ENCODE peak calls at places on chromosome 1, in ten cellular contexts. One of them, this sample, is unnamed. For H3K9me3, the result is how much of the 10 kb centered on the place peaks cover.

GRCh38 chr1:110610084-110610483 is 3.9 kb upstream of the KCNA2 start:
- DNase-seq in IMR-90: no peak
- DNase-seq in CD4-positive, alpha-beta memory T cell: no peak
- DNase-seq in mucosa of descending colon: no peak
- DNase-seq in GM23248: no peak
- DNase-seq in SJSA1: no peak
- DNase-seq in adrenal gland: no peak
- DNase-seq in gastrocnemius medialis: no peak
- DNase-seq in neural progenitor cell: no peak
- DNase-seq in CD8-positive, alpha-beta T cell: no peak
- DNase-seq in this sample: no peak

GRCh38 chr1:181541947-181542346 is 58.6 kb downstream of the CACNA1E start:
- DNase-seq in IMR-90: peak
- DNase-seq in CD4-positive, alpha-beta memory T cell: no peak
- DNase-seq in mucosa of descending colon: no peak
- DNase-seq in GM23248: peak
- DNase-seq in SJSA1: no peak
- DNase-seq in adrenal gland: no peak
- DNase-seq in gastrocnemius medialis: no peak
- DNase-seq in neural progenitor cell: no peak
- DNase-seq in CD8-positive, alpha-beta T cell: no peak
- DNase-seq in this sample: no peak

GRCh38 chr1:98637316-98637715 is 24.2 kb upstream of the SNX7 start:
- DNase-seq in IMR-90: no peak
- DNase-seq in CD4-positive, alpha-beta memory T cell: no peak
- DNase-seq in mucosa of descending colon: no peak
- DNase-seq in GM23248: no peak
- DNase-seq in SJSA1: no peak
- DNase-seq in adrenal gland: no peak
- DNase-seq in gastrocnemius medialis: no peak
- DNase-seq in neural progenitor cell: no peak
- DNase-seq in CD8-positive, alpha-beta T cell: no peak
- DNase-seq in this sample: no peak

GRCh38 chr1:37277366-37277765 is 197.0 kb upstream of the ZC3H12A start:
- DNase-seq in IMR-90: no peak
- DNase-seq in CD4-positive, alpha-beta memory T cell: no peak
- DNase-seq in mucosa of descending colon: no peak
- DNase-seq in GM23248: no peak
- DNase-seq in SJSA1: no peak
- DNase-seq in adrenal gland: no peak
- DNase-seq in gastrocnemius medialis: no peak
- DNase-seq in neural progenitor cell: no peak
- DNase-seq in CD8-positive, alpha-beta T cell: no peak
- DNase-seq in this sample: no peak

GRCh38 chr1:156513189-156513588 is 12.6 kb upstream of the MEF2D start:
- DNase-seq in IMR-90: peak
- DNase-seq in CD4-positive, alpha-beta memory T cell: no peak
- DNase-seq in mucosa of descending colon: no peak
- DNase-seq in GM23248: peak
- DNase-seq in SJSA1: no peak
- DNase-seq in adrenal gland: no peak
- DNase-seq in gastrocnemius medialis: peak
- DNase-seq in neural progenitor cell: no peak
- DNase-seq in CD8-positive, alpha-beta T cell: no peak
- DNase-seq in this sample: no peak

GRCh38 chr1:212098771-212099170 is 63.2 kb downstream of the DTL start:
- DNase-seq in IMR-90: no peak
- DNase-seq in CD4-positive, alpha-beta memory T cell: no peak
- DNase-seq in mucosa of descending colon: no peak
- DNase-seq in GM23248: no peak
- DNase-seq in SJSA1: no peak
- DNase-seq in adrenal gland: no peak
- DNase-seq in gastrocnemius medialis: no peak
- DNase-seq in neural progenitor cell: no peak
- DNase-seq in CD8-positive, alpha-beta T cell: no peak
- DNase-seq in this sample: no peak

GRCh38 chr1:106619827-106620134 is 436.7 kb upstream of the PRMT6 start:
- DNase-seq in IMR-90: no peak
- DNase-seq in CD4-positive, alpha-beta memory T cell: no peak
- DNase-seq in mucosa of descending colon: no peak
- DNase-seq in GM23248: no peak
- DNase-seq in SJSA1: no peak
- DNase-seq in adrenal gland: no peak
- DNase-seq in gastrocnemius medialis: no peak
- DNase-seq in neural progenitor cell: no peak
- DNase-seq in CD8-positive, alpha-beta T cell: no peak
- DNase-seq in this sample: no peak

GRCh38 chr1:95396557-95396956 is 162.5 kb downstream of the RWDD3 start:
- DNase-seq in IMR-90: no peak
- DNase-seq in CD4-positive, alpha-beta memory T cell: no peak
- DNase-seq in mucosa of descending colon: no peak
- DNase-seq in GM23248: no peak
- DNase-seq in SJSA1: no peak
- DNase-seq in adrenal gland: no peak
- DNase-seq in gastrocnemius medialis: no peak
- DNase-seq in neural progenitor cell: no peak
- DNase-seq in CD8-positive, alpha-beta T cell: no peak
- DNase-seq in this sample: no peak

GRCh38 chr1:41920658-41921057 is 1.9 kb upstream of the HIVEP3 start:
- DNase-seq in IMR-90: peak
- DNase-seq in CD4-positive, alpha-beta memory T cell: no peak
- DNase-seq in mucosa of descending colon: no peak
- DNase-seq in GM23248: peak
- DNase-seq in SJSA1: no peak
- DNase-seq in adrenal gland: no peak
- DNase-seq in gastrocnemius medialis: no peak
- DNase-seq in neural progenitor cell: no peak
- DNase-seq in CD8-positive, alpha-beta T cell: no peak
- DNase-seq in this sample: no peak

GRCh38 chr1:27959792-27960603 is at the start of gene XKR8:
- DNase-seq in IMR-90: peak
- DNase-seq in CD4-positive, alpha-beta memory T cell: peak
- DNase-seq in mucosa of descending colon: peak
- DNase-seq in GM23248: peak
- DNase-seq in SJSA1: peak
- DNase-seq in adrenal gland: peak
- DNase-seq in gastrocnemius medialis: peak
- DNase-seq in neural progenitor cell: peak
- DNase-seq in CD8-positive, alpha-beta T cell: peak
- DNase-seq in this sample: peak

GRCh38 chr1:230401763-230402294 is 24.3 kb downstream of the PGBD5 start:
- DNase-seq in IMR-90: peak
- DNase-seq in CD4-positive, alpha-beta memory T cell: no peak
- DNase-seq in mucosa of descending colon: no peak
- DNase-seq in GM23248: peak
- DNase-seq in SJSA1: no peak
- DNase-seq in adrenal gland: no peak
- DNase-seq in gastrocnemius medialis: no peak
- DNase-seq in neural progenitor cell: no peak
- DNase-seq in CD8-positive, alpha-beta T cell: no peak
- DNase-seq in this sample: no peak

DNA sequence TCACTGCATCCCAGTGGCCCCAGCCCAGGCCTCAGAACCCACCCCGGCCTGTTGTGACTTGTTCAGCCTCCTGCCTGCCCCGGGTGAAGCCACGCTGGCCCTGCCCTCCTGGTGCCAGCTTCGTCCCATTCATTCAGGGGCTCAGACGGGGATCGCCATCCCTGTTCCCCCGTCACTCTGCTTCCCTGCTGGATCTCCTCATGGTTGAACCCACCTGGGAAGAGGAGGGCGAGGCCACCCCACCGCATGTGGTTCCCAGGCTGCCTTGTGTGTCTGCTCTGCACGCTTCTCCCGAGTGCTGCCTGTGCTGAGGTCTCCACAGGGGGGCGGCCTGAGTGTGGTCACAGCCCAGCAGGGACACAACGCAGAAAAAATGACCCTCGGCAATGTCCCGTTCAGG is 108.2 kb upstream of the ACTRT2 start:
- DNase-seq in IMR-90: no peak
- DNase-seq in CD4-positive, alpha-beta memory T cell: no peak
- DNase-seq in mucosa of descending colon: no peak
- DNase-seq in GM23248: no peak
- DNase-seq in SJSA1: no peak
- DNase-seq in adrenal gland: no peak
- DNase-seq in gastrocnemius medialis: no peak
- DNase-seq in neural progenitor cell: no peak
- DNase-seq in CD8-positive, alpha-beta T cell: no peak
- DNase-seq in this sample: no peak
- H3K9me3 ChIP-seq in IMR-90: half or more
- H3K9me3 ChIP-seq in CD4-positive, alpha-beta memory T cell: under half
- H3K9me3 ChIP-seq in mucosa of descending colon: under half
- H3K9me3 ChIP-seq in GM23248: under half
- H3K9me3 ChIP-seq in SJSA1: under half
- H3K9me3 ChIP-seq in adrenal gland: under half
- H3K9me3 ChIP-seq in gastrocnemius medialis: under half
- H3K9me3 ChIP-seq in neural progenitor cell: under half
- H3K9me3 ChIP-seq in CD8-positive, alpha-beta T cell: under half
- H3K9me3 ChIP-seq in this sample: under half

DNA sequence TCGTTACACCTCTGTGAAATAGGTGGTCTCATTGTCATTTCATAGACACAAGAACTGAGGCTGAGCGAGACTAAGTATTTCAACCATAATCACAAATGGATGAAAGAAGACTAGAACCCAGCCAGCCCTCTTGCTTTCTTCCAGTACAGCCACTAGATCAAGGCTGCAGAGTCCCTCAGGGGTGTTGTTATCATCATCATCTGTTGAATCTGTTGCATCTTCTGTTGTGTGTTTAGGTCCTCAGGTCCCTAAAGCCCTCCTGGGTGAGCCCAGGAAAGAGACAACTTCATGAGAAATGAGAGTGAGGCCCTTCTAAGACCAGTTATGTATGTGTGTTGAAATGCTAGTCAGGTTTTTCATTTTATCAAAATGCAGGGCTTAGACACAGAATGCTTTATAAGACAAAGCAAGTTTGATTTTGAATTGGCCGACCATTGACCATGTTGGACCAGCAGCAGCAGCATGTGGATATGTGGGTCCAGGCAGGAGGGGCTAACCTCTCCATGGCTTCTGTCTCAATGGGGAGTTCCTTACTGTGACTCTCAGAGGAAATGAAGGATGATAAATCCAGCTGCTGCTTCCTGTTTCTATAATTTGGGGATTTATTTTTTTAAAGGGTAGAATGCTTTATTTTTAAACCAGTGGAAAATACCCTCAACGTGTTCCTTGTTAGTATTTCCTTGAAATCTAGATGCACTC is 86.5 kb upstream of the ZNF326 start:
- DNase-seq in IMR-90: no peak
- DNase-seq in CD4-positive, alpha-beta memory T cell: no peak
- DNase-seq in mucosa of descending colon: no peak
- DNase-seq in GM23248: peak
- DNase-seq in SJSA1: no peak
- DNase-seq in adrenal gland: no peak
- DNase-seq in gastrocnemius medialis: no peak
- DNase-seq in neural progenitor cell: no peak
- DNase-seq in CD8-positive, alpha-beta T cell: no peak
- DNase-seq in this sample: no peak
- H3K4me3 ChIP-seq in IMR-90: no peak
- H3K4me3 ChIP-seq in CD4-positive, alpha-beta memory T cell: no peak
- H3K4me3 ChIP-seq in mucosa of descending colon: no peak
- H3K4me3 ChIP-seq in GM23248: peak
- H3K4me3 ChIP-seq in SJSA1: no peak
- H3K4me3 ChIP-seq in adrenal gland: no peak
- H3K4me3 ChIP-seq in gastrocnemius medialis: no peak
- H3K4me3 ChIP-seq in neural progenitor cell: no peak
- H3K4me3 ChIP-seq in CD8-positive, alpha-beta T cell: no peak
- H3K4me3 ChIP-seq in this sample: no peak

GRCh38 chr1:152546704-152547103 is 19.9 kb downstream of the LCE3E start:
- DNase-seq in IMR-90: no peak
- DNase-seq in CD4-positive, alpha-beta memory T cell: no peak
- DNase-seq in mucosa of descending colon: no peak
- DNase-seq in GM23248: no peak
- DNase-seq in SJSA1: no peak
- DNase-seq in adrenal gland: no peak
- DNase-seq in gastrocnemius medialis: no peak
- DNase-seq in neural progenitor cell: no peak
- DNase-seq in CD8-positive, alpha-beta T cell: no peak
- DNase-seq in this sample: no peak
- H3K9me3 ChIP-seq in IMR-90: under half
- H3K9me3 ChIP-seq in CD4-positive, alpha-beta memory T cell: under half
- H3K9me3 ChIP-seq in mucosa of descending colon: under half
- H3K9me3 ChIP-seq in GM23248: under half
- H3K9me3 ChIP-seq in SJSA1: under half
- H3K9me3 ChIP-seq in adrenal gland: under half
- H3K9me3 ChIP-seq in gastrocnemius medialis: under half
- H3K9me3 ChIP-seq in neural progenitor cell: under half
- H3K9me3 ChIP-seq in CD8-positive, alpha-beta T cell: under half
- H3K9me3 ChIP-seq in this sample: under half

GRCh38 chr1:65476327-65476726 is 55.9 kb downstream of the LEPR start:
- DNase-seq in IMR-90: no peak
- DNase-seq in CD4-positive, alpha-beta memory T cell: no peak
- DNase-seq in mucosa of descending colon: no peak
- DNase-seq in GM23248: no peak
- DNase-seq in SJSA1: no peak
- DNase-seq in adrenal gland: no peak
- DNase-seq in gastrocnemius medialis: no peak
- DNase-seq in neural progenitor cell: no peak
- DNase-seq in CD8-positive, alpha-beta T cell: no peak
- DNase-seq in this sample: no peak
- H3K4me3 ChIP-seq in IMR-90: no peak
- H3K4me3 ChIP-seq in CD4-positive, alpha-beta memory T cell: no peak
- H3K4me3 ChIP-seq in mucosa of descending colon: no peak
- H3K4me3 ChIP-seq in GM23248: no peak
- H3K4me3 ChIP-seq in SJSA1: no peak
- H3K4me3 ChIP-seq in adrenal gland: no peak
- H3K4me3 ChIP-seq in gastrocnemius medialis: no peak
- H3K4me3 ChIP-seq in neural progenitor cell: no peak
- H3K4me3 ChIP-seq in CD8-positive, alpha-beta T cell: no peak
- H3K4me3 ChIP-seq in this sample: no peak

This sample was measured in lung.